ENCODE peak calls at places on chromosomes 6 and 20, in ten cellular contexts. V is activated CD4-positive, alpha-beta T cell treated with anti-CD3 and anti-CD28 coated beads for 1 hour; D is activated T-helper 1 cell treated with anti-CD3 and anti-CD28 coated beads, Interleukin-2, amount 50 U/mL, for 16 hours; E is NCI-H1105 treated with DMSO at 0.1 percent for 48 hours; Q is stimulated activated CD8-positive, alpha-beta memory T cell treated with anti-CD3 and anti-CD28 coated beads, Interleukin-4, amount 100 ng/mL, for 1 hour; I is G401; F is stimulated activated CD4-positive, alpha-beta T cell treated with anti-CD3 and anti-CD28 coated beads, Interleukin-1b, Interleukin-23, amount 100 ng/mL, for 1 hour; X is mesothelial cell of epicardium; M is amygdala; J is LoVo. C is an unnamed sample.

GRCh38 chr6:90351696-90352095 is 55.1 kb upstream of the BACH2 start:
- DNase-seq in V (no peak), D (no peak), E (no peak), Q (no peak), I (no peak), F (no peak), X (no peak), M (no peak), J (no peak), C (no peak)

GRCh38 chr6:119612871-119613515 is 263.4 kb upstream of the MAN1A1 start:
- DNase-seq in V (no peak), D (no peak), E (no peak), Q (no peak), I (no peak), F (no peak), X (no peak), M (no peak), J (no peak), C (no peak)

GRCh38 chr6:20353134-20353533 is 48.5 kb upstream of the E2F3 start:
- DNase-seq in V (no peak), D (no peak), E (no peak), Q (no peak), I (no peak), F (no peak), X (no peak), M (no peak), J (no peak), C (no peak)

GRCh38 chr20:1326031-1326930 is 2.7 kb downstream of the SDCBP2 start:
- DNase-seq in V (no peak), D (no peak), E (no peak), Q (no peak), I (no peak), F (no peak), X (no peak), M (no peak), J (peak), C (no peak)

GRCh38 chr6:48472121-48472520 is 361.1 kb upstream of the PTCHD4 start:
- DNase-seq in V (no peak), D (no peak), E (no peak), Q (no peak), I (no peak), F (no peak), X (no peak), M (no peak), J (no peak), C (no peak)

GRCh38 chr20:63884506-63885263 is 10.2 kb upstream of the DNAJC5 start:
- DNase-seq in V (no peak), D (no peak), E (no peak), Q (no peak), I (no peak), F (no peak), X (no peak), M (no peak), J (no peak), C (no peak)

GRCh38 chr20:10603971-10604864 is 69.6 kb downstream of the JAG1 start:
- DNase-seq in V (no peak), D (no peak), E (no peak), Q (no peak), I (no peak), F (no peak), X (no peak), M (no peak), J (peak), C (no peak)

GRCh38 chr6:38552136-38552535 is 87.6 kb downstream of the BTBD9 start:
- DNase-seq in V (no peak), D (no peak), E (no peak), Q (no peak), I (no peak), F (no peak), X (no peak), M (no peak), J (no peak), C (peak)

GRCh38 chr6:82022614-82023102 is 224.9 kb downstream of the IBTK start:
- DNase-seq in V (no peak), D (no peak), E (no peak), Q (no peak), I (no peak), F (no peak), X (no peak), M (no peak), J (peak), C (no peak)

GRCh38 chr20:45336530-45337366 is 11.5 kb downstream of the SDC4 start:
- DNase-seq in V (no peak), D (no peak), E (no peak), Q (no peak), I (no peak), F (no peak), X (no peak), M (peak), J (no peak), C (no peak)

GRCh38 chr20:43409041-43409913 is 48.4 kb upstream of the SRSF6 start:
- DNase-seq in V (no peak), D (no peak), E (peak), Q (no peak), I (peak), F (no peak), X (no peak), M (no peak), J (peak), C (no peak)

GRCh38 chr6:30206152-30206551 is 7.1 kb downstream of the TRIM26 start:
- DNase-seq in V (no peak), D (no peak), E (no peak), Q (no peak), I (no peak), F (no peak), X (no peak), M (no peak), J (no peak), C (no peak)

GRCh38 chr20:19858972-19859371 is 100.9 kb downstream of the RIN2 start:
- DNase-seq in V (no peak), D (no peak), E (no peak), Q (no peak), I (no peak), F (no peak), X (no peak), M (no peak), J (no peak), C (no peak)

GRCh38 chr6:96743496-96743895 is 93.8 kb downstream of the GPR63 start:
- DNase-seq in V (no peak), D (no peak), E (no peak), Q (no peak), I (no peak), F (no peak), X (no peak), M (no peak), J (no peak), C (no peak)

GRCh38 chr6:97626586-97627441 is 343.8 kb upstream of the MMS22L start:
- DNase-seq in V (no peak), D (no peak), E (peak), Q (no peak), I (peak), F (no peak), X (peak), M (no peak), J (peak), C (no peak)

GRCh38 chr6:15996030-15996429 is 132.9 kb upstream of the MYLIP start:
- DNase-seq in V (no peak), D (no peak), E (no peak), Q (no peak), I (no peak), F (no peak), X (no peak), M (no peak), J (no peak), C (no peak)

GRCh38 chr6:136347847-136348246 is 58.2 kb upstream of the BCLAF1 start:
- DNase-seq in V (no peak), D (no peak), E (no peak), Q (no peak), I (no peak), F (no peak), X (no peak), M (no peak), J (no peak), C (no peak)

GRCh38 chr6:54697423-54697822 is 149.1 kb upstream of the FAM83B start:
- DNase-seq in V (no peak), D (no peak), E (peak), Q (no peak), I (no peak), F (no peak), X (no peak), M (no peak), J (no peak), C (no peak)

GRCh38 chr6:134666174-134666573 is 283.7 kb downstream of the ALDH8A1 start:
- DNase-seq in V (no peak), D (no peak), E (no peak), Q (no peak), I (no peak), F (no peak), X (no peak), M (no peak), J (no peak), C (no peak)

GRCh38 chr6:32692019-32692418 is 25.6 kb upstream of the HLA-DQB1 start:
- DNase-seq in V (peak), D (no peak), E (no peak), Q (no peak), I (no peak), F (peak), X (no peak), M (no peak), J (no peak), C (peak)

GRCh38 chr20:35318502-35319157 is 26.4 kb upstream of the FAM83C start:
- DNase-seq in V (no peak), D (no peak), E (no peak), Q (no peak), I (no peak), F (no peak), X (no peak), M (no peak), J (peak), C (no peak)

GRCh38 chr20:59078231-59078630 is 35.6 kb upstream of the PRELID3B start:
- DNase-seq in V (no peak), D (no peak), E (no peak), Q (no peak), I (no peak), F (no peak), X (no peak), M (no peak), J (no peak), C (no peak)

GRCh38 chr20:37938954-37939353 is 36.0 kb downstream of the VSTM2L start:
- DNase-seq in V (no peak), D (no peak), E (no peak), Q (no peak), I (no peak), F (no peak), X (no peak), M (no peak), J (no peak), C (no peak)

GRCh38 chr20:47765715-47766594 is 19.3 kb downstream of the SULF2 start:
- DNase-seq in V (no peak), D (no peak), E (no peak), Q (no peak), I (no peak), F (no peak), X (no peak), M (no peak), J (no peak), C (no peak)

GRCh38 chr20:34861386-34862084 is 11.1 kb downstream of the GGT7 start:
- DNase-seq in V (no peak), D (no peak), E (peak), Q (no peak), I (peak), F (no peak), X (no peak), M (no peak), J (no peak), C (no peak)

GRCh38 chr20:4811661-4812181 is 90.0 kb downstream of the PRND start:
- DNase-seq in V (peak), D (peak), E (no peak), Q (peak), I (no peak), F (no peak), X (no peak), M (no peak), J (no peak), C (peak)

GRCh38 chr20:17445561-17445960 is 85.6 kb downstream of the BFSP1 start:
- DNase-seq in V (no peak), D (no peak), E (no peak), Q (no peak), I (no peak), F (no peak), X (no peak), M (no peak), J (no peak), C (no peak)

GRCh38 chr20:48467622-48468021 is 360.2 kb downstream of the PREX1 start:
- DNase-seq in V (no peak), D (no peak), E (no peak), Q (no peak), I (no peak), F (no peak), X (no peak), M (no peak), J (no peak), C (no peak)

GRCh38 chr6:157107915-157108651 is 215.2 kb downstream of the TMEM242 start:
- DNase-seq in V (no peak), D (no peak), E (no peak), Q (no peak), I (no peak), F (no peak), X (no peak), M (no peak), J (no peak), C (no peak)

GRCh38 chr6:34195726-34196115 is 41.0 kb upstream of the HMGA1 start:
- DNase-seq in V (no peak), D (no peak), E (no peak), Q (no peak), I (no peak), F (no peak), X (no peak), M (no peak), J (no peak), C (no peak)

GRCh38 chr6:20096506-20096905 is 115.8 kb downstream of the MBOAT1 start:
- DNase-seq in V (no peak), D (no peak), E (no peak), Q (no peak), I (no peak), F (no peak), X (no peak), M (peak), J (no peak), C (no peak)

C was measured in B cell.